ENCODE peak calls at places on chromosome 18, in four cellular contexts. R is right lobe of liver, J is adrenal gland, B is RWPE1. Z is an unnamed sample.

GRCh38 chr18:36186461-36187137 is 698 bp upstream of the MOCOS start:
- DNase-seq in R (peak), J (peak), B (peak), Z (no peak)

GRCh38 chr18:41922171-41922570 is 32.9 kb upstream of the PIK3C3 start:
- DNase-seq in R (no peak), J (no peak), B (no peak), Z (no peak)

GRCh38 chr18:5461056-5461455 is 82.7 kb downstream of the EPB41L3 start:
- DNase-seq in R (no peak), J (no peak), B (no peak), Z (no peak)

GRCh38 chr18:1805526-1805925 is 765.8 kb downstream of the METTL4 start:
- DNase-seq in R (no peak), J (no peak), B (no peak), Z (no peak)

GRCh38 chr18:49135871-49136270 is 185.1 kb upstream of the SMAD7 start:
- DNase-seq in R (no peak), J (peak), B (no peak), Z (no peak)

GRCh38 chr18:493974-494601 is 6.4 kb downstream of the COLEC12 start:
- DNase-seq in R (no peak), J (no peak), B (no peak), Z (no peak)

GRCh38 chr18:76491436-76491800 is 3.6 kb downstream of the ZNF516 start:
- DNase-seq in R (peak), J (peak), B (peak), Z (no peak)

GRCh38 chr18:45722899-45723298 is 1.1 kb upstream of the SLC14A1 start:
- DNase-seq in R (peak), J (peak), B (peak), Z (no peak)

GRCh38 chr18:11995445-11996189 is 14.3 kb downstream of the IMPA2 start:
- DNase-seq in R (peak), J (peak), B (peak), Z (no peak)

GRCh38 chr18:23033079-23033478 is 100.0 kb downstream of the RBBP8 start:
- DNase-seq in R (no peak), J (no peak), B (no peak), Z (no peak)
- H3K27ac ChIP-seq in R (no peak), J (no peak), B (peak), Z (peak)

GRCh38 chr18:32975166-32975441 is 202.3 kb upstream of the KLHL14 start:
- DNase-seq in R (no peak), J (no peak), B (no peak), Z (no peak)
- H3K27ac ChIP-seq in R (no peak), J (no peak), B (no peak), Z (no peak)

GRCh38 chr18:34549367-34549766 is 160.7 kb upstream of the DTNA start:
- DNase-seq in R (no peak), J (no peak), B (no peak), Z (no peak)
- H3K27ac ChIP-seq in R (no peak), J (no peak), B (no peak), Z (no peak)

GRCh38 chr18:58205087-58205779 is 161.2 kb downstream of the NEDD4L start:
- DNase-seq in R (no peak), J (peak), B (no peak), Z (no peak)
- H3K27ac ChIP-seq in R (no peak), J (no peak), B (no peak), Z (peak)

GRCh38 chr18:60950634-60951033 is 382.6 kb upstream of the CDH20 start:
- DNase-seq in R (no peak), J (no peak), B (no peak), Z (no peak)

DNA sequence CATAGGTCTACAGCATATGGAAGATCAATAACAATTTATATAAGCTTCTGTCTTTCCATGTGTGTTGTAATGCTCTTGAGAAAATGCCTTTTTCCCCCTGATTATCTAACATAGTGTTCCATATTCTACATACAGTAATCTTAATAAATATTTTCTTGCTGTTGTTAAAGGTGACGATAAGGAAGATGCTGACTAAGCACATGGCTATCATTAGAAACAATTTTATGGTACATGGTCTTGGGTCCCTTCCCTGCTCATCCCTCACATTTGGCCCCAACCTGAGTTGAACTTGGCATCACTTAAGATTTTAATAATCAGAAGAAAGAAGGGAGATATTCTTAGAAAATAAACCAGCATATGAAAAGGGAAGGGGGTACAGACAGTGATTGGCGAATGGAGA is 382.1 kb upstream of the CDH20 start:
- DNase-seq in R (no peak), J (no peak), B (no peak), Z (no peak)
- H3K27ac ChIP-seq in R (no peak), J (no peak), B (no peak), Z (no peak)

DNA sequence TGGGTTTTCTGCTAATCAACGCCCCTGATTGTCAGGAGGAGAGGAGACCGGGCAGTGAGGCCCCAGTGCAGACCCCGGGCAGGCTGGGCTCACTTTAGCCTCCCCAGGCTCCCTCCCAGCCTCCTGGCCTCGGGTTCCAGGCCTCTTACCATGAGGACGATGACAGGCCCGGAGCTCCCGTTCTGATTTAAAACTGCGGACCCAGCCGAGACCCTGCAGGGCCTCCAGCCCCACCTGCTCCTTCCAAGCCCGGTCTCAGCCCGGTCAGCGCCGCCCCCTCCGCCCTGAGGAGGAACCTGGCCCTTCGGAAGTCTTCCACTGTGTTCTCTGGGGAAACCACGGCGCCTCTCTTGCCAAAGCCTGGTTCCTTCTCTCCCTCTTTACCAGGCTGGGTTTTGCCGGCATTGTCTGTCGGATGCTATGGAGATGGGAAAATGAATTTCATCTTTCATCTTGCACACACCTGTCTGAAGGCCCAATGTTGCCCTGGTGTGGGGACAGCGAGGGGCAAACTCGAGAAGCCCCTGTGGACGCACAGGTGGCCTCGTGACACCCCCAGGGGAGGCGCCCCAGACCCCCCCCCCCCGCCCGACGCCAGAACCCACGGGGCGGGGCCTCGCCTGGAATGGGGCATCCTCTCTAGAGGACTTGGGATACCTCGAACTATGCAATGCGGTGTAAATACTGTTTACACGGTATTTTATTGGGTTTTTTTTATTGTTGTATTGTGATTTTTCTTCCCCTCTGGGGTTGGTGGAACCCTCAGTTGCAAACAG is 37.7 kb upstream of the CTDP1 start:
- DNase-seq in R (no peak), J (no peak), B (no peak), Z (no peak)
- H3K27ac ChIP-seq in R (no peak), J (no peak), B (no peak), Z (no peak)

GRCh38 chr18:51279367-51279984 is 82.0 kb upstream of the MEX3C start:
- DNase-seq in R (no peak), J (peak), B (no peak), Z (no peak)

GRCh38 chr18:51278045-51278649 is 80.7 kb upstream of the MEX3C start:
- DNase-seq in R (peak), J (peak), B (peak), Z (no peak)

GRCh38 chr18:51273435-51273834 is 76.0 kb upstream of the MEX3C start:
- DNase-seq in R (no peak), J (no peak), B (no peak), Z (no peak)

DNA sequence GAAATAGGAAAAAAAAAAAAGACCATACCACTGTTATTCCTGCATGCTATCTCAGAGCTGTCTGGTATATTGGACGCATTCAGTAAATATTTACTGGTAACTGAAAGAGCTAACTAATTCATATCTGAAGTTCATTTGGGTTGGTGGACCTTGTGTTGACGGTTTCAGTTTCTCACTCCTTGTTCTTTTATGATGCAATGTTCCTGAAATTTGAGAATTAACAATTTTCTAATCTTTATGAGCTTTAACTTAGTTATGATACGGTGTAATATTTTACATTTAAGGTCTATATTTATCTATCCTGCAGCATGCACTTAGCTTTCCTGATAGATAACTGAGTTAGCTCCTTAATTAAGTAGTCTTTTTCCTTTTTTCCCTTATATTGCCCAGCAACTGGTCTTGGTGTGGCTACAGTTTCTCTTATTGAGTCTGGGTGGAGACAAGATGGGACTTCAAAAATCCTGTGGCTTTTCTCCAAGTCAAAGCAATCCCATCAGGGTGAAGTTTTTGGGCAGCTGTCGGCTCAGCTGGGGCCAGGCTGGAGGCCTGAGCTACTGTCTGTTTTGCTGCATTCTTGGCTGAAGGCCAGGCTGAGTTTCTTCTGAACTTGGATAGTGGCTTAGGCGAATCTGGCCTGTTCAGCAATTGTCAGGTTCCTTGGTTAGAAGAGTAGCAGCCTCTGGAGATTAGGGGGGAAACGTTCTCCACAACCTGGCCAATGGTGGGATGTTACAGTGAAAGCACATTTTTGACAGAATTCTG is 78.4 kb upstream of the MEX3C start:
- DNase-seq in R (no peak), J (peak), B (no peak), Z (no peak)
- H3K27ac ChIP-seq in R (no peak), J (no peak), B (no peak), Z (no peak)

DNA sequence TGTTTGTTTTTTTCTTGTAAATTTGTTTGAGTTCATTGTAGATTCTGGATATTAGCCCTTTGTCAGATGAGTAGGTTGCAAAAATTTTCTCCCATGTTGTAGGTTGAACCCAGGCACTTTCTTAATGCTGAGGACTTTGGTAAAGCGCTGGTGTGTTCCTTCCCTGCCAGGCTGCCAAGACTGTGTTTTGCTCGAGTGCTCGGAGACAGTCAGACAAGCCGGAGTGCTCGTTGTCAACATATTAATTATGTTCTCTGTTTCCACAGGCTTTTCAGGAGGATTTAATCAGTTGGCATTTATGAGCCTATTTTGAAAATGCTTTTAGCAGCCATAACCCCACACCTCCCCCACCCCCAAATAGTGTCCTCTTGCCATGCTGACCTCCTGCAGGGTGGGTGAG is 6.4 kb downstream of the MTCL1 start:
- DNase-seq in R (no peak), J (no peak), B (no peak), Z (no peak)
- H3K27ac ChIP-seq in R (no peak), J (no peak), B (no peak), Z (no peak)

GRCh38 chr18:23573020-23573419 is 13.3 kb downstream of the NPC1 start:
- DNase-seq in R (no peak), J (no peak), B (no peak), Z (no peak)
- H3K27ac ChIP-seq in R (no peak), J (peak), B (no peak), Z (no peak)